ENCODE peak calls at places on chromosomes 6 and 20, in nine cellular contexts. One of them, this sample, is unnamed.

GRCh38 chr6:142005044-142005443 is 127.7 kb upstream of the GJE1 start:
- DNase-seq in fibroblast of lung: no peak
- DNase-seq in spleen: no peak
- DNase-seq in right lobe of liver: no peak
- DNase-seq in tibial artery: no peak
- DNase-seq in cardiac muscle cell: no peak
- DNase-seq in A549: no peak
- DNase-seq in breast epithelium: no peak
- DNase-seq in AG04450: no peak
- DNase-seq in this sample: no peak

GRCh38 chr6:64280569-64280968 is 645.0 kb downstream of the PHF3 start:
- DNase-seq in fibroblast of lung: peak; percentile 79
- DNase-seq in spleen: no peak
- DNase-seq in right lobe of liver: no peak
- DNase-seq in tibial artery: no peak
- DNase-seq in cardiac muscle cell: peak; percentile 53
- DNase-seq in A549: no peak
- DNase-seq in breast epithelium: no peak
- DNase-seq in AG04450: peak; percentile 27
- DNase-seq in this sample: no peak

GRCh38 chr6:88840806-88841539 is 122.4 kb downstream of the RNGTT start:
- DNase-seq in fibroblast of lung: peak; percentile 42
- DNase-seq in spleen: no peak
- DNase-seq in right lobe of liver: no peak
- DNase-seq in tibial artery: no peak
- DNase-seq in cardiac muscle cell: no peak
- DNase-seq in A549: no peak
- DNase-seq in breast epithelium: no peak
- DNase-seq in AG04450: no peak
- DNase-seq in this sample: no peak

GRCh38 chr6:157317129-157317814 is 6.0 kb downstream of the TMEM242 start:
- DNase-seq in fibroblast of lung: peak; percentile 88
- DNase-seq in spleen: no peak
- DNase-seq in right lobe of liver: no peak
- DNase-seq in tibial artery: peak; percentile 95
- DNase-seq in cardiac muscle cell: no peak
- DNase-seq in A549: peak; percentile 76
- DNase-seq in breast epithelium: peak; percentile 81
- DNase-seq in AG04450: peak; percentile 47
- DNase-seq in this sample: peak; percentile 96

GRCh38 chr6:108945686-108946158 is 97.5 kb downstream of the ARMC2 start:
- DNase-seq in fibroblast of lung: peak; percentile 84
- DNase-seq in spleen: peak; percentile 86
- DNase-seq in right lobe of liver: peak; percentile 66
- DNase-seq in tibial artery: peak; percentile 77
- DNase-seq in cardiac muscle cell: no peak
- DNase-seq in A549: no peak
- DNase-seq in breast epithelium: no peak
- DNase-seq in AG04450: no peak
- DNase-seq in this sample: peak; percentile 43

GRCh38 chr20:41615671-41616070 is 2.5 kb downstream of the CHD6 start:
- DNase-seq in fibroblast of lung: no peak
- DNase-seq in spleen: no peak
- DNase-seq in right lobe of liver: no peak
- DNase-seq in tibial artery: no peak
- DNase-seq in cardiac muscle cell: no peak
- DNase-seq in A549: no peak
- DNase-seq in breast epithelium: no peak
- DNase-seq in AG04450: no peak
- DNase-seq in this sample: no peak

GRCh38 chr6:110053395-110054240 is 75.5 kb downstream of the GPR6 start:
- DNase-seq in fibroblast of lung: peak; percentile 69
- DNase-seq in spleen: no peak
- DNase-seq in right lobe of liver: no peak
- DNase-seq in tibial artery: no peak
- DNase-seq in cardiac muscle cell: peak; percentile 62
- DNase-seq in A549: peak; percentile 36
- DNase-seq in breast epithelium: no peak
- DNase-seq in AG04450: peak; percentile 24
- DNase-seq in this sample: no peak

GRCh38 chr6:31070711-31071197 is 41.6 kb downstream of the C6orf15 start:
- DNase-seq in fibroblast of lung: peak; percentile 81
- DNase-seq in spleen: no peak
- DNase-seq in right lobe of liver: no peak
- DNase-seq in tibial artery: no peak
- DNase-seq in cardiac muscle cell: peak; percentile 85
- DNase-seq in A549: peak; percentile 47
- DNase-seq in breast epithelium: peak; percentile 53
- DNase-seq in AG04450: peak; percentile 60
- DNase-seq in this sample: no peak

GRCh38 chr6:39887692-39888450 is 46.4 kb downstream of the MOCS1 start:
- DNase-seq in fibroblast of lung: peak; percentile 91
- DNase-seq in spleen: no peak
- DNase-seq in right lobe of liver: no peak
- DNase-seq in tibial artery: peak; percentile 84
- DNase-seq in cardiac muscle cell: peak; percentile 28
- DNase-seq in A549: no peak
- DNase-seq in breast epithelium: no peak
- DNase-seq in AG04450: peak; percentile 88
- DNase-seq in this sample: peak; percentile 64

GRCh38 chr6:169247991-169248390 is 5.7 kb downstream of the THBS2 start:
- DNase-seq in fibroblast of lung: no peak
- DNase-seq in spleen: no peak
- DNase-seq in right lobe of liver: no peak
- DNase-seq in tibial artery: no peak
- DNase-seq in cardiac muscle cell: no peak
- DNase-seq in A549: no peak
- DNase-seq in breast epithelium: no peak
- DNase-seq in AG04450: no peak
- DNase-seq in this sample: no peak

GRCh38 chr6:86937219-86938079 is at the start of gene HTR1E:
- DNase-seq in fibroblast of lung: peak; percentile 10
- DNase-seq in spleen: no peak
- DNase-seq in right lobe of liver: peak; percentile 57
- DNase-seq in tibial artery: no peak
- DNase-seq in cardiac muscle cell: peak; percentile 81
- DNase-seq in A549: peak; percentile 15
- DNase-seq in breast epithelium: peak; percentile 15
- DNase-seq in AG04450: no peak
- DNase-seq in this sample: no peak

GRCh38 chr6:2275207-2275891 is 29.9 kb upstream of the GMDS start:
- DNase-seq in fibroblast of lung: peak; percentile 34
- DNase-seq in spleen: no peak
- DNase-seq in right lobe of liver: no peak
- DNase-seq in tibial artery: no peak
- DNase-seq in cardiac muscle cell: no peak
- DNase-seq in A549: no peak
- DNase-seq in breast epithelium: no peak
- DNase-seq in AG04450: peak; percentile 18
- DNase-seq in this sample: no peak

GRCh38 chr6:165052561-165053500 is 256.6 kb downstream of the C6orf118 start:
- DNase-seq in fibroblast of lung: no peak
- DNase-seq in spleen: no peak
- DNase-seq in right lobe of liver: no peak
- DNase-seq in tibial artery: no peak
- DNase-seq in cardiac muscle cell: no peak
- DNase-seq in A549: no peak
- DNase-seq in breast epithelium: no peak
- DNase-seq in AG04450: no peak
- DNase-seq in this sample: no peak
- H3K9me3 ChIP-seq in fibroblast of lung: no peaks in the 10 kb centered on the region
- H3K9me3 ChIP-seq in spleen: no peaks in the 10 kb centered on the region
- H3K9me3 ChIP-seq in right lobe of liver: no peaks in the 10 kb centered on the region
- H3K9me3 ChIP-seq in tibial artery: no peaks in the 10 kb centered on the region
- H3K9me3 ChIP-seq in cardiac muscle cell: no peaks in the 10 kb centered on the region
- H3K9me3 ChIP-seq in A549: no peaks in the 10 kb centered on the region
- H3K9me3 ChIP-seq in breast epithelium: no peaks in the 10 kb centered on the region
- H3K9me3 ChIP-seq in AG04450: peaks cover 24% of the 10 kb centered on the region
- H3K9me3 ChIP-seq in this sample: no peaks in the 10 kb centered on the region

GRCh38 chr20:59955131-59955796 is 3.0 kb upstream of the CDH26 start:
- DNase-seq in fibroblast of lung: peak; percentile 14
- DNase-seq in spleen: no peak
- DNase-seq in right lobe of liver: no peak
- DNase-seq in tibial artery: no peak
- DNase-seq in cardiac muscle cell: no peak
- DNase-seq in A549: peak; percentile 40
- DNase-seq in breast epithelium: no peak
- DNase-seq in AG04450: no peak
- DNase-seq in this sample: no peak
- TF ChIP-seq CTCF in fibroblast of lung: peak; percentile 33
- TF ChIP-seq CTCF in spleen: no peak
- TF ChIP-seq CTCF in right lobe of liver: peak; percentile 24
- TF ChIP-seq CTCF in tibial artery: peak; percentile 14
- TF ChIP-seq CTCF in cardiac muscle cell: no peak
- TF ChIP-seq CTCF in A549: peak; percentile 27
- TF ChIP-seq CTCF in breast epithelium: no peak
- TF ChIP-seq CTCF in AG04450: no peak
- TF ChIP-seq CTCF in this sample: peak; percentile 28

DNA sequence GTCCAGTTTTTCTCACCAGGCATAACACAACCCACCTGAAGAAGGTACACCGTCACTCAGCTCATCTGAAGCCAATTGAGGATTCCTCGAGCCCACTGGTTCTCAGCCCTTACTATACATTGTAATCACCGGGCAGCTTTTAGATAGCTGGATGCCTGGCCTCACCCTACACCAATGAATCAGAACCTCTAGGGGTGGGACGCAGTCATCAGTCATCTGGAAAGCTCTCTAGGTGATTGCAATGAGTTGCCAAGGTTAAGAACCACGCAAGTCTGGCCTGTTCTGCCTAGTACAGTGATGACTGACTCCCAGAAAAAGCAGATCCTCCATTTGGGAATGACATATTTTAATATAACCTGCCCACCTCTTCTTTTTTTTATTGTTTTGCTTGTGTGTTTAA is 41.1 kb downstream of the MC3R start:
- DNase-seq in fibroblast of lung: no peak
- DNase-seq in spleen: no peak
- DNase-seq in right lobe of liver: no peak
- DNase-seq in tibial artery: no peak
- DNase-seq in cardiac muscle cell: no peak
- DNase-seq in A549: no peak
- DNase-seq in breast epithelium: no peak
- DNase-seq in AG04450: no peak
- DNase-seq in this sample: no peak
- H3K9me3 ChIP-seq in fibroblast of lung: no peaks in the 10 kb centered on the region
- H3K9me3 ChIP-seq in spleen: no peaks in the 10 kb centered on the region
- H3K9me3 ChIP-seq in right lobe of liver: no peaks in the 10 kb centered on the region
- H3K9me3 ChIP-seq in tibial artery: no peaks in the 10 kb centered on the region
- H3K9me3 ChIP-seq in cardiac muscle cell: peaks cover 2% of the 10 kb centered on the region
- H3K9me3 ChIP-seq in A549: no peaks in the 10 kb centered on the region
- H3K9me3 ChIP-seq in breast epithelium: no peaks in the 10 kb centered on the region
- H3K9me3 ChIP-seq in AG04450: no peaks in the 10 kb centered on the region
- H3K9me3 ChIP-seq in this sample: no peaks in the 10 kb centered on the region

GRCh38 chr6:140537211-140537610 is 1162.8 kb upstream of the CITED2 start:
- DNase-seq in fibroblast of lung: no peak
- DNase-seq in spleen: no peak
- DNase-seq in right lobe of liver: no peak
- DNase-seq in tibial artery: no peak
- DNase-seq in cardiac muscle cell: no peak
- DNase-seq in A549: no peak
- DNase-seq in breast epithelium: no peak
- DNase-seq in AG04450: no peak
- DNase-seq in this sample: no peak

GRCh38 chr6:140537834-140538680 is 1163.6 kb upstream of the CITED2 start:
- DNase-seq in fibroblast of lung: peak; percentile 98
- DNase-seq in spleen: no peak
- DNase-seq in right lobe of liver: no peak
- DNase-seq in tibial artery: peak; percentile 31
- DNase-seq in cardiac muscle cell: peak; percentile 71
- DNase-seq in A549: peak; percentile 3
- DNase-seq in breast epithelium: peak; percentile 70
- DNase-seq in AG04450: peak; percentile 94
- DNase-seq in this sample: no peak

GRCh38 chr6:140541288-140541687 is 1166.8 kb upstream of the CITED2 start:
- DNase-seq in fibroblast of lung: no peak
- DNase-seq in spleen: no peak
- DNase-seq in right lobe of liver: no peak
- DNase-seq in tibial artery: no peak
- DNase-seq in cardiac muscle cell: no peak
- DNase-seq in A549: no peak
- DNase-seq in breast epithelium: no peak
- DNase-seq in AG04450: no peak
- DNase-seq in this sample: no peak

GRCh38 chr6:140540743-140541142 is 1166.3 kb upstream of the CITED2 start:
- DNase-seq in fibroblast of lung: no peak
- DNase-seq in spleen: no peak
- DNase-seq in right lobe of liver: no peak
- DNase-seq in tibial artery: no peak
- DNase-seq in cardiac muscle cell: no peak
- DNase-seq in A549: no peak
- DNase-seq in breast epithelium: no peak
- DNase-seq in AG04450: no peak
- DNase-seq in this sample: no peak

GRCh38 chr6:140538926-140539325 is 1164.5 kb upstream of the CITED2 start:
- DNase-seq in fibroblast of lung: no peak
- DNase-seq in spleen: no peak
- DNase-seq in right lobe of liver: no peak
- DNase-seq in tibial artery: no peak
- DNase-seq in cardiac muscle cell: no peak
- DNase-seq in A549: no peak
- DNase-seq in breast epithelium: no peak
- DNase-seq in AG04450: no peak
- DNase-seq in this sample: no peak
- TF ChIP-seq CTCF in fibroblast of lung: no peak
- TF ChIP-seq CTCF in spleen: no peak
- TF ChIP-seq CTCF in right lobe of liver: no peak
- TF ChIP-seq CTCF in tibial artery: no peak
- TF ChIP-seq CTCF in cardiac muscle cell: no peak
- TF ChIP-seq CTCF in A549: no peak
- TF ChIP-seq CTCF in breast epithelium: no peak
- TF ChIP-seq CTCF in AG04450: no peak
- TF ChIP-seq CTCF in this sample: no peak